ENCODE peak calls at places on chromosomes 13 and 19, in five cellular contexts. One of them, this sample, is unnamed.

GRCh38 chr19:15337202-15337601 is 4.9 kb upstream of the BRD4 start:
- DNase-seq in body of pancreas: no peak
- DNase-seq in AG08396: peak; percentile 64
- DNase-seq in lung: no peak
- DNase-seq in sciatic nerve: no peak
- DNase-seq in this sample: peak; percentile 62

GRCh38 chr13:94860981-94861407 is 148.6 kb upstream of the SOX21 start:
- DNase-seq in body of pancreas: no peak
- DNase-seq in AG08396: peak; percentile 12
- DNase-seq in lung: no peak
- DNase-seq in sciatic nerve: no peak
- DNase-seq in this sample: peak; percentile 41

GRCh38 chr13:63010072-63010658 is 1594.5 kb upstream of the PCDH20 start:
- DNase-seq in body of pancreas: no peak
- DNase-seq in AG08396: no peak
- DNase-seq in lung: no peak
- DNase-seq in sciatic nerve: no peak
- DNase-seq in this sample: no peak

GRCh38 chr19:53195265-53195879 is 2.2 kb upstream of the ZNF665 start:
- DNase-seq in body of pancreas: peak; percentile 83
- DNase-seq in AG08396: peak; percentile 77
- DNase-seq in lung: peak; percentile 72
- DNase-seq in sciatic nerve: peak; percentile 82
- DNase-seq in this sample: peak; percentile 65

GRCh38 chr13:27943951-27944350 is 24.2 kb downstream of the PDX1 start:
- DNase-seq in body of pancreas: no peak
- DNase-seq in AG08396: no peak
- DNase-seq in lung: no peak
- DNase-seq in sciatic nerve: no peak
- DNase-seq in this sample: no peak

GRCh38 chr19:50500060-50500752 is 10.8 kb downstream of the JOSD2 start:
- DNase-seq in body of pancreas: no peak
- DNase-seq in AG08396: no peak
- DNase-seq in lung: no peak
- DNase-seq in sciatic nerve: no peak
- DNase-seq in this sample: no peak

GRCh38 chr13:69633044-69633443 is 474.6 kb upstream of the ATXN8OS start:
- DNase-seq in body of pancreas: no peak
- DNase-seq in AG08396: no peak
- DNase-seq in lung: no peak
- DNase-seq in sciatic nerve: no peak
- DNase-seq in this sample: no peak

GRCh38 chr19:7874857-7875393 is 735 bp upstream of the PRR36 start:
- DNase-seq in body of pancreas: no peak
- DNase-seq in AG08396: no peak
- DNase-seq in lung: no peak
- DNase-seq in sciatic nerve: no peak
- DNase-seq in this sample: no peak

GRCh38 chr13:103878891-103879605 is 812.8 kb upstream of the SLC10A2 start:
- DNase-seq in body of pancreas: no peak
- DNase-seq in AG08396: no peak
- DNase-seq in lung: no peak
- DNase-seq in sciatic nerve: no peak
- DNase-seq in this sample: no peak

GRCh38 chr19:16373989-16374388 is 49.4 kb downstream of the KLF2 start:
- DNase-seq in body of pancreas: no peak
- DNase-seq in AG08396: no peak
- DNase-seq in lung: no peak
- DNase-seq in sciatic nerve: no peak
- DNase-seq in this sample: no peak

GRCh38 chr13:60583196-60583908 is 186.3 kb downstream of the TDRD3 start:
- DNase-seq in body of pancreas: no peak
- DNase-seq in AG08396: peak; percentile 50
- DNase-seq in lung: no peak
- DNase-seq in sciatic nerve: no peak
- DNase-seq in this sample: peak; percentile 63

GRCh38 chr13:43822969-43823368 is 36.2 kb upstream of the ENOX1 start:
- DNase-seq in body of pancreas: no peak
- DNase-seq in AG08396: no peak
- DNase-seq in lung: no peak
- DNase-seq in sciatic nerve: no peak
- DNase-seq in this sample: no peak

GRCh38 chr19:2888739-2889224 is 11.9 kb upstream of the ZNF57 start:
- DNase-seq in body of pancreas: peak; percentile 34
- DNase-seq in AG08396: no peak
- DNase-seq in lung: no peak
- DNase-seq in sciatic nerve: no peak
- DNase-seq in this sample: no peak

GRCh38 chr19:48798937-48799336 is 11.9 kb downstream of the BCAT2 start:
- DNase-seq in body of pancreas: no peak
- DNase-seq in AG08396: no peak
- DNase-seq in lung: no peak
- DNase-seq in sciatic nerve: no peak
- DNase-seq in this sample: no peak

GRCh38 chr19:4414144-4414799 is 11.8 kb downstream of the CHAF1A start:
- DNase-seq in body of pancreas: no peak
- DNase-seq in AG08396: no peak
- DNase-seq in lung: no peak
- DNase-seq in sciatic nerve: no peak
- DNase-seq in this sample: no peak

GRCh38 chr13:103815619-103816018 is 749.4 kb upstream of the SLC10A2 start:
- DNase-seq in body of pancreas: no peak
- DNase-seq in AG08396: no peak
- DNase-seq in lung: no peak
- DNase-seq in sciatic nerve: no peak
- DNase-seq in this sample: no peak

GRCh38 chr19:7596191-7596937 is 701 bp downstream of the CAMSAP3 start:
- DNase-seq in body of pancreas: no peak
- DNase-seq in AG08396: no peak
- DNase-seq in lung: no peak
- DNase-seq in sciatic nerve: no peak
- DNase-seq in this sample: no peak

GRCh38 chr13:45368571-45368970 is 27.6 kb upstream of the TPT1 start:
- DNase-seq in body of pancreas: no peak
- DNase-seq in AG08396: no peak
- DNase-seq in lung: no peak
- DNase-seq in sciatic nerve: no peak
- DNase-seq in this sample: no peak

GRCh38 chr19:6014551-6015135 is 36.7 kb upstream of the RANBP3 start:
- DNase-seq in body of pancreas: no peak
- DNase-seq in AG08396: no peak
- DNase-seq in lung: no peak
- DNase-seq in sciatic nerve: no peak
- DNase-seq in this sample: no peak

GRCh38 chr19:5080030-5080644 is 111.2 kb downstream of the KDM4B start:
- DNase-seq in body of pancreas: no peak
- DNase-seq in AG08396: no peak
- DNase-seq in lung: no peak
- DNase-seq in sciatic nerve: no peak
- DNase-seq in this sample: no peak

GRCh38 chr19:36182612-36183454 is 30.6 kb upstream of the COX7A1 start:
- DNase-seq in body of pancreas: no peak
- DNase-seq in AG08396: no peak
- DNase-seq in lung: no peak
- DNase-seq in sciatic nerve: no peak
- DNase-seq in this sample: no peak

GRCh38 chr19:5205388-5205787 is 135.2 kb downstream of the PTPRS start:
- DNase-seq in body of pancreas: no peak
- DNase-seq in AG08396: no peak
- DNase-seq in lung: no peak
- DNase-seq in sciatic nerve: no peak
- DNase-seq in this sample: no peak

GRCh38 chr19:18002347-18002850 is 5.6 kb upstream of the ARRDC2 start:
- DNase-seq in body of pancreas: no peak
- DNase-seq in AG08396: no peak
- DNase-seq in lung: no peak
- DNase-seq in sciatic nerve: peak; percentile 72
- DNase-seq in this sample: no peak

GRCh38 chr13:111017755-111018487 is 97.2 kb upstream of the ARHGEF7 start:
- DNase-seq in body of pancreas: no peak
- DNase-seq in AG08396: no peak
- DNase-seq in lung: no peak
- DNase-seq in sciatic nerve: no peak
- DNase-seq in this sample: no peak

GRCh38 chr13:105220063-105220462 is 1315.4 kb downstream of the EFNB2 start:
- DNase-seq in body of pancreas: no peak
- DNase-seq in AG08396: no peak
- DNase-seq in lung: no peak
- DNase-seq in sciatic nerve: no peak
- DNase-seq in this sample: no peak

GRCh38 chr19:32287811-32288227 is 57.6 kb upstream of the ZNF507 start:
- DNase-seq in body of pancreas: peak; percentile 40
- DNase-seq in AG08396: peak; percentile 54
- DNase-seq in lung: peak; percentile 37
- DNase-seq in sciatic nerve: peak; percentile 90
- DNase-seq in this sample: peak; percentile 61

GRCh38 chr19:8666814-8667405 is 31.7 kb downstream of the ACTL9 start:
- DNase-seq in body of pancreas: no peak
- DNase-seq in AG08396: no peak
- DNase-seq in lung: no peak
- DNase-seq in sciatic nerve: no peak
- DNase-seq in this sample: no peak

GRCh38 chr13:110408286-110408685 is 101.2 kb downstream of the COL4A2 start:
- DNase-seq in body of pancreas: no peak
- DNase-seq in AG08396: no peak
- DNase-seq in lung: no peak
- DNase-seq in sciatic nerve: no peak
- DNase-seq in this sample: no peak

GRCh38 chr19:34351382-34351802 is 13.6 kb upstream of the GPI start:
- DNase-seq in body of pancreas: peak; percentile 42
- DNase-seq in AG08396: no peak
- DNase-seq in lung: no peak
- DNase-seq in sciatic nerve: no peak
- DNase-seq in this sample: no peak